ENCODE peak calls at places on chromosomes 7 and 10, in five cellular contexts. One of them, this sample, is unnamed. For H3K27me3, the result is how much of the 10 kb centered on the place peaks cover.

GRCh38 chr7:27156508-27156898 is at the start of gene HOXA7:
- DNase-seq in colonic mucosa: peak
- DNase-seq in heart right ventricle: no peak
- DNase-seq in SK-N-SH: peak
- DNase-seq in SJSA1: peak
- DNase-seq in this sample: peak

GRCh38 chr7:50479743-50480517 is 29.8 kb upstream of the FIGNL1 start:
- DNase-seq in colonic mucosa: no peak
- DNase-seq in heart right ventricle: no peak
- DNase-seq in SK-N-SH: no peak
- DNase-seq in SJSA1: no peak
- DNase-seq in this sample: peak

GRCh38 chr7:72313906-72314305 is 98.2 kb downstream of the CALN1 start:
- DNase-seq in colonic mucosa: no peak
- DNase-seq in heart right ventricle: no peak
- DNase-seq in SK-N-SH: no peak
- DNase-seq in SJSA1: no peak
- DNase-seq in this sample: no peak

GRCh38 chr7:44386139-44386913 is 60.9 kb upstream of the CAMK2B start:
- DNase-seq in colonic mucosa: peak
- DNase-seq in heart right ventricle: no peak
- DNase-seq in SK-N-SH: no peak
- DNase-seq in SJSA1: peak
- DNase-seq in this sample: no peak

GRCh38 chr10:48246501-48246900 is 28.0 kb downstream of the FRMPD2 start:
- DNase-seq in colonic mucosa: no peak
- DNase-seq in heart right ventricle: no peak
- DNase-seq in SK-N-SH: no peak
- DNase-seq in SJSA1: no peak
- DNase-seq in this sample: no peak

GRCh38 chr7:1603346-1604211 is 33.7 kb upstream of the PSMG3 start:
- DNase-seq in colonic mucosa: no peak
- DNase-seq in heart right ventricle: no peak
- DNase-seq in SK-N-SH: peak
- DNase-seq in SJSA1: no peak
- DNase-seq in this sample: peak

GRCh38 chr7:33872870-33873269 is 32.5 kb upstream of the BMPER start:
- DNase-seq in colonic mucosa: no peak
- DNase-seq in heart right ventricle: no peak
- DNase-seq in SK-N-SH: no peak
- DNase-seq in SJSA1: no peak
- DNase-seq in this sample: no peak

GRCh38 chr10:95327367-95327766 is 36.6 kb upstream of the PDLIM1 start:
- DNase-seq in colonic mucosa: no peak
- DNase-seq in heart right ventricle: peak
- DNase-seq in SK-N-SH: peak
- DNase-seq in SJSA1: no peak
- DNase-seq in this sample: peak

GRCh38 chr7:28749673-28750072 is 208.5 kb downstream of the TRIL start:
- DNase-seq in colonic mucosa: no peak
- DNase-seq in heart right ventricle: no peak
- DNase-seq in SK-N-SH: no peak
- DNase-seq in SJSA1: no peak
- DNase-seq in this sample: no peak

GRCh38 chr7:13581097-13581496 is 408.4 kb downstream of the ETV1 start:
- DNase-seq in colonic mucosa: no peak
- DNase-seq in heart right ventricle: no peak
- DNase-seq in SK-N-SH: no peak
- DNase-seq in SJSA1: no peak
- DNase-seq in this sample: no peak

GRCh38 chr10:119849031-119849789 is 23.4 kb downstream of the MCMBP start:
- DNase-seq in colonic mucosa: no peak
- DNase-seq in heart right ventricle: no peak
- DNase-seq in SK-N-SH: no peak
- DNase-seq in SJSA1: peak
- DNase-seq in this sample: no peak

GRCh38 chr10:103990170-103990930 is 23.4 kb downstream of the SLK start:
- DNase-seq in colonic mucosa: no peak
- DNase-seq in heart right ventricle: no peak
- DNase-seq in SK-N-SH: no peak
- DNase-seq in SJSA1: no peak
- DNase-seq in this sample: no peak

GRCh38 chr7:28126047-28127041 is 54.3 kb downstream of the JAZF1 start:
- DNase-seq in colonic mucosa: no peak
- DNase-seq in heart right ventricle: no peak
- DNase-seq in SK-N-SH: no peak
- DNase-seq in SJSA1: no peak
- DNase-seq in this sample: no peak

GRCh38 chr7:85628187-85628586 is 441.3 kb upstream of the SEMA3D start:
- DNase-seq in colonic mucosa: no peak
- DNase-seq in heart right ventricle: no peak
- DNase-seq in SK-N-SH: peak
- DNase-seq in SJSA1: no peak
- DNase-seq in this sample: no peak

GRCh38 chr10:29840516-29841276 is 205.9 kb upstream of the SVIL start:
- DNase-seq in colonic mucosa: no peak
- DNase-seq in heart right ventricle: no peak
- DNase-seq in SK-N-SH: peak
- DNase-seq in SJSA1: no peak
- DNase-seq in this sample: no peak

GRCh38 chr7:154868901-154869300 is 134.0 kb downstream of the PAXIP1 start:
- DNase-seq in colonic mucosa: no peak
- DNase-seq in heart right ventricle: no peak
- DNase-seq in SK-N-SH: peak
- DNase-seq in SJSA1: no peak
- DNase-seq in this sample: no peak

GRCh38 chr10:95330966-95331453 is 40.2 kb upstream of the PDLIM1 start:
- DNase-seq in colonic mucosa: no peak
- DNase-seq in heart right ventricle: no peak
- DNase-seq in SK-N-SH: no peak
- DNase-seq in SJSA1: no peak
- DNase-seq in this sample: no peak

GRCh38 chr7:135525426-135525825 is 15.5 kb upstream of the CNOT4 start:
- DNase-seq in colonic mucosa: no peak
- DNase-seq in heart right ventricle: no peak
- DNase-seq in SK-N-SH: no peak
- DNase-seq in SJSA1: no peak
- DNase-seq in this sample: no peak

GRCh38 chr10:114246679-114247305 is 7.7 kb downstream of the VWA2 start:
- DNase-seq in colonic mucosa: no peak
- DNase-seq in heart right ventricle: no peak
- DNase-seq in SK-N-SH: no peak
- DNase-seq in SJSA1: no peak
- DNase-seq in this sample: no peak

GRCh38 chr10:44888861-44889260 is 22.3 kb upstream of the TMEM72 start:
- DNase-seq in colonic mucosa: peak
- DNase-seq in heart right ventricle: no peak
- DNase-seq in SK-N-SH: no peak
- DNase-seq in SJSA1: no peak
- DNase-seq in this sample: no peak

GRCh38 chr10:13521021-13521420 is 7.8 kb downstream of the BEND7 start:
- DNase-seq in colonic mucosa: no peak
- DNase-seq in heart right ventricle: no peak
- DNase-seq in SK-N-SH: no peak
- DNase-seq in SJSA1: no peak
- DNase-seq in this sample: no peak

GRCh38 chr7:74525881-74526280 is 72.2 kb downstream of the GTF2IRD1 start:
- DNase-seq in colonic mucosa: peak
- DNase-seq in heart right ventricle: no peak
- DNase-seq in SK-N-SH: no peak
- DNase-seq in SJSA1: no peak
- DNase-seq in this sample: no peak

GRCh38 chr10:128124813-128125403 is 1.3 kb downstream of the MKI67 start:
- DNase-seq in colonic mucosa: no peak
- DNase-seq in heart right ventricle: no peak
- DNase-seq in SK-N-SH: peak
- DNase-seq in SJSA1: no peak
- DNase-seq in this sample: peak

GRCh38 chr7:134820295-134820694 is 40.9 kb downstream of the CALD1 start:
- DNase-seq in colonic mucosa: no peak
- DNase-seq in heart right ventricle: no peak
- DNase-seq in SK-N-SH: no peak
- DNase-seq in SJSA1: no peak
- DNase-seq in this sample: no peak

GRCh38 chr7:95493247-95493646 is 7.5 kb downstream of the ASB4 start:
- DNase-seq in colonic mucosa: no peak
- DNase-seq in heart right ventricle: no peak
- DNase-seq in SK-N-SH: no peak
- DNase-seq in SJSA1: no peak
- DNase-seq in this sample: no peak

GRCh38 chr10:124032982-124033886 is 60.2 kb downstream of the CHST15 start:
- DNase-seq in colonic mucosa: no peak
- DNase-seq in heart right ventricle: no peak
- DNase-seq in SK-N-SH: no peak
- DNase-seq in SJSA1: no peak
- DNase-seq in this sample: no peak

GRCh38 chr10:110501142-110501937 is 3.6 kb downstream of the DUSP5 start:
- DNase-seq in colonic mucosa: peak
- DNase-seq in heart right ventricle: peak
- DNase-seq in SK-N-SH: peak
- DNase-seq in SJSA1: peak
- DNase-seq in this sample: no peak

GRCh38 chr7:98250789-98251188 is 1.2 kb downstream of the TECPR1 start:
- DNase-seq in colonic mucosa: peak
- DNase-seq in heart right ventricle: no peak
- DNase-seq in SK-N-SH: no peak
- DNase-seq in SJSA1: no peak
- DNase-seq in this sample: no peak

GRCh38 chr10:115593060-115593459 is 499.9 kb downstream of the ATRNL1 start:
- DNase-seq in colonic mucosa: no peak
- DNase-seq in heart right ventricle: no peak
- DNase-seq in SK-N-SH: no peak
- DNase-seq in SJSA1: no peak
- DNase-seq in this sample: no peak
- H3K27me3 ChIP-seq in colonic mucosa: under half
- H3K27me3 ChIP-seq in heart right ventricle: under half
- H3K27me3 ChIP-seq in SK-N-SH: under half
- H3K27me3 ChIP-seq in SJSA1: under half
- H3K27me3 ChIP-seq in this sample: under half

DNA sequence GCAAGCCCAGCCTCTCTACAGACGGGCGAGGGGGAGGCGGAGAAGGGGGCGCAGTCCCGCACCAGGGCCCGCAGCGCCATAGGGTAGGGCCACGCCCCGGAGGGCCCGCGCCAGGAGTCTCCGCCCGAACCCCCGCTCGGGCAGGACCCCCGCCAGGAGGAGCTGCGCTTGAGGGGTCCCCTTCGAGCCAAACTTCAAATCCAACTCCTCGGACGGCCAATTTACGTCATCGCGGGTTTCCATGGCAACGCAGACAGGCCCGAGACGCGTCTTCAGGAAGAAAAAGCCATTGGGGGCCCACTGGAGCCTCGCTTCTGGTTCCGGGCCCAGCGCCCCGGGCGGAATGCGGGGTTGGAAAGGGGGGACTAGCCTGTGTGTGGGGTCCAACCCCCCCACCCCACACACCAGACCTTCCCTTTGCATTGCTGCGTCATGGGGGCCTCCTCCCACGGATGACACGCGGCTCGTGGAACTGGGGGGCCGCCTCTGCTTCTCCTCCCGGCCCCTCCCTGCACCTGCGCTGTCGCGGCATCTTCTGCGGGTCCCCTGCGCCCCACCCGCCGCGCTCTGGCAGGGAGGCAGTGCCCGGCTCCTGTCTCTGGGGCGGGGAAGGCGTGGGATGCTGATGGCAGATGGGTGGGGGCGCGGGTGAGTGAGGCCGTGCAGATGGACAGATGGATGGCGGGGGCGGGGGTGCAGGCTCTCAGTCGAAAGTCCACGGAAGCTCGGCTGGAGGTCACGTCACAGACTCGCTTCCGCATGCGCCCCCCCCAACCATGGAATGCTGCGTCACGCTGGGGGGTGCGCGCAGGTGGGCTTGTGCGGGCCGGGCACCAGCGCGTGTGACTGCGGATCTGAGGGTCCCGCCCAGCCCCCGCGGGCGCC is 1.2 kb downstream of the CALY start:
- DNase-seq in colonic mucosa: peak
- DNase-seq in heart right ventricle: peak
- DNase-seq in SK-N-SH: peak
- DNase-seq in SJSA1: no peak
- DNase-seq in this sample: peak
- H3K27me3 ChIP-seq in colonic mucosa: under half
- H3K27me3 ChIP-seq in heart right ventricle: half or more
- H3K27me3 ChIP-seq in SK-N-SH: half or more
- H3K27me3 ChIP-seq in SJSA1: half or more
- H3K27me3 ChIP-seq in this sample: under half

DNA sequence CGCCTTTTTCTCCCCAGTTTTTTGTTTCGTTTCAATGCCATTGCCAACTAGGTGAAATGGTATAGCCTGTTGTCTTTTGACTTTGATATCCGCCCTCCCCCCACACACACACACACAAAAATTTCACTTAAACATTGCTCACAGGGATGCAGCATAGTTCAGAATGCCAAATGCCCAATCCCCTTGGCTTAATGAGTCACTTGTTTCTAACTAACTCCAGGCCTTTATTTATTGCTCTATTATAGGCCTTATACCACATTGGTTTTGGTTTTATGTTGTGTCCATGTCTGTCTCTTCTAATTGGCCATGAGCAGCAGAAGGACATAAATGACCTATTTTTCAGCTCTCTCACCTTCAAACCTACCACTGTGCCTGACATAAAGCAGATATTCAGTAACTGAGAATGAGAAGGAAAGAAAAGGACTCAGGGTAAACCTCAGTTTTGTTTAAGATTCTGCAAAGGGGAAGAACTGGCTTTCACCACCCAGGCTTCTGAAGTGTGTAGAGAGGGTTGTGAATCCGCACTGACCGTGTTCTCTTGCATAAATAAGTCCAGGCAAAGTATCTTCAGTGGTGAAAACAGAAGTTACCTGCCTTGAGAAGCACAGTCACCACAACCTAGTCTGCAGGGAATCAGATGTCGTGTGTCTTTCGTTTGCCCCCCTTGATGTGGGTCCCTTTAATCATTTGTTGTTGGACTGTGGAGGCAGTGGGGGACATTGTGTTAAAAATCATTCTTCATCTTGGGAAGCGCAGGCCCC is 139.8 kb downstream of the CELF2 start:
- DNase-seq in colonic mucosa: no peak
- DNase-seq in heart right ventricle: no peak
- DNase-seq in SK-N-SH: no peak
- DNase-seq in SJSA1: no peak
- DNase-seq in this sample: no peak
- H3K27me3 ChIP-seq in colonic mucosa: under half
- H3K27me3 ChIP-seq in heart right ventricle: under half
- H3K27me3 ChIP-seq in SK-N-SH: under half
- H3K27me3 ChIP-seq in SJSA1: under half
- H3K27me3 ChIP-seq in this sample: under half

GRCh38 chr7:157080111-157080730 is 58.5 kb upstream of the UBE3C start:
- DNase-seq in colonic mucosa: no peak
- DNase-seq in heart right ventricle: no peak
- DNase-seq in SK-N-SH: no peak
- DNase-seq in SJSA1: no peak
- DNase-seq in this sample: peak

GRCh38 chr7:157079116-157079515 is 59.6 kb upstream of the UBE3C start:
- DNase-seq in colonic mucosa: no peak
- DNase-seq in heart right ventricle: no peak
- DNase-seq in SK-N-SH: no peak
- DNase-seq in SJSA1: no peak
- DNase-seq in this sample: no peak

GRCh38 chr7:157076466-157076865 is 62.3 kb upstream of the UBE3C start:
- DNase-seq in colonic mucosa: no peak
- DNase-seq in heart right ventricle: no peak
- DNase-seq in SK-N-SH: no peak
- DNase-seq in SJSA1: no peak
- DNase-seq in this sample: no peak

GRCh38 chr7:157077021-157077420 is 61.7 kb upstream of the UBE3C start:
- DNase-seq in colonic mucosa: no peak
- DNase-seq in heart right ventricle: no peak
- DNase-seq in SK-N-SH: no peak
- DNase-seq in SJSA1: no peak
- DNase-seq in this sample: no peak

GRCh38 chr7:157077986-157078644 is 60.6 kb upstream of the UBE3C start:
- DNase-seq in colonic mucosa: no peak
- DNase-seq in heart right ventricle: no peak
- DNase-seq in SK-N-SH: peak
- DNase-seq in SJSA1: no peak
- DNase-seq in this sample: peak
- H3K27me3 ChIP-seq in colonic mucosa: under half
- H3K27me3 ChIP-seq in heart right ventricle: under half
- H3K27me3 ChIP-seq in SK-N-SH: half or more
- H3K27me3 ChIP-seq in SJSA1: under half
- H3K27me3 ChIP-seq in this sample: under half

This sample was measured in upper lobe of left lung.